ENCODE peak calls at places on chromosomes 1 and 21, in five cellular contexts. I, Q, U, O and T are unnamed samples.

GRCh38 chr1:22295856-22296255 is 153.0 kb upstream of the WNT4 start:
- DNase-seq in I (no peak), Q (peak), U (no peak), O (no peak), T (no peak)

GRCh38 chr1:87402192-87403046 is 73.7 kb downstream of the LMO4 start:
- DNase-seq in I (no peak), Q (no peak), U (peak), O (no peak), T (no peak)

GRCh38 chr21:42047821-42048613 is 23.1 kb upstream of the UMODL1 start:
- DNase-seq in I (peak), Q (no peak), U (peak), O (no peak), T (no peak)

GRCh38 chr1:88462481-88463261 is 221.4 kb upstream of the PKN2 start:
- DNase-seq in I (peak), Q (peak), U (peak), O (peak), T (peak)

GRCh38 chr1:184152502-184152901 is 101.0 kb downstream of the TSEN15 start:
- DNase-seq in I (peak), Q (no peak), U (peak), O (no peak), T (no peak)

GRCh38 chr1:60374537-60374936 is 301.0 kb upstream of the C1orf87 start:
- DNase-seq in I (no peak), Q (no peak), U (no peak), O (no peak), T (no peak)

GRCh38 chr1:74729741-74730478 is 2.9 kb downstream of the CRYZ start:
- DNase-seq in I (peak), Q (no peak), U (peak), O (no peak), T (no peak)

GRCh38 chr1:19811206-19811851 is 3.8 kb downstream of the RNF186 start:
- DNase-seq in I (peak), Q (peak), U (peak), O (peak), T (no peak)

GRCh38 chr21:36589352-36589971 is 109.5 kb upstream of the SIM2 start:
- DNase-seq in I (peak), Q (peak), U (peak), O (peak), T (no peak)

GRCh38 chr1:191641420-191642215 is 516.6 kb upstream of the RGS18 start:
- DNase-seq in I (no peak), Q (no peak), U (peak), O (no peak), T (no peak)

GRCh38 chr1:247576514-247576913 is 11.6 kb upstream of the OR2G2 start:
- DNase-seq in I (peak), Q (no peak), U (no peak), O (no peak), T (no peak)

DNA sequence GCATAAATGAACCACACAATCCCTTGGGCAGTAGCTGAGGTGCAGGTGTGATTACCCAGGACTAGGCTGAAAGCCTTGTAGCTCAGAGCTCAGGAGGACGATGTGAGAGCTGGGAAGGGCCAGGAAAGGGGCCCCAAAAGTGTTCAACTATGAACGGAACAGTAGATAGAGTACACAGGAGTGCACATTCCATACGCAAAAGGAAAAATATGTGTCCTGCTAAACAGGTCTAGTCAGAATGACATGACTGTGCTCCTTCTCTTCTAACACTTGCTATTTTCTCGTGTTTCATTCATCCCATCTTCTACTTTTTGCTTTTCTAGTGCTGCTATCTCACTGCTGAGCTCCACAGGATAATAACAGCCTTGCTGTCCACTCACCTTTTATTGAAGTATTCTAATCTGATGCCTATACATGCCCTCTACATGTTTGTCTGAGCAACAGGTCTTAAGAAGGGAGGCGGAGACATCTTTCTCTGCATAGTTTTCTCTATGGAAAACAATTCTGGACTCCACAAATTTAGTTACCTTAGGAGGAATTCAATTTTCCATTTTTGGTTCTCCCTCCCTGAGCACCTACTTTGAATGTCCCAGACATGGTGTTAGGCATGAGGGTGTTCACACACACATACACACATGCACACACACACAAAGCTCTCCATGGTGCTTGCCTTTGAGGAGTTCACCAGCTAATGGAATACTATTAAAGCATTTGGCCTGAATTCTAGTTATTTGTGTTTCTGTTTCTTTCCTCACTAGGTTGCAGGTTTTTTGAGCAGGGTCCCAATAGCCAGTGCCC is 3.4 kb downstream of the S100A10 start:
- DNase-seq in I (peak), Q (no peak), U (no peak), O (no peak), T (no peak)
- H3K14ac ChIP-seq in I (no peak), Q (no peak), U (peak), O (no peak), T (no peak)

GRCh38 chr21:28086861-28087581 is 905.7 kb downstream of the LTN1 start:
- DNase-seq in I (no peak), Q (no peak), U (no peak), O (no peak), T (no peak)

GRCh38 chr21:28084951-28085350 is 907.7 kb downstream of the LTN1 start:
- DNase-seq in I (no peak), Q (no peak), U (no peak), O (no peak), T (no peak)

GRCh38 chr21:28090546-28090945 is 902.1 kb downstream of the LTN1 start:
- DNase-seq in I (no peak), Q (no peak), U (no peak), O (no peak), T (no peak)

GRCh38 chr21:28091500-28091899 is 901.2 kb downstream of the LTN1 start:
- DNase-seq in I (no peak), Q (no peak), U (no peak), O (no peak), T (no peak)

GRCh38 chr21:28089599-28090421 is 902.9 kb downstream of the LTN1 start:
- DNase-seq in I (no peak), Q (no peak), U (no peak), O (peak), T (no peak)
- H2BK15ac ChIP-seq in I (no peak), Q (no peak), U (no peak), O (no peak), T (no peak)

GRCh38 chr1:2322065-2322571 is 69.2 kb downstream of the MORN1 start:
- DNase-seq in I (peak), Q (peak), U (peak), O (peak), T (peak)
- H3K14ac ChIP-seq in I (no peak), Q (no peak), U (no peak), O (peak), T (peak)

GRCh38 chr1:222010306-222010705 is 268.4 kb upstream of the DUSP10 start:
- DNase-seq in I (no peak), Q (no peak), U (no peak), O (no peak), T (no peak)
- H2BK15ac ChIP-seq in I (no peak), Q (no peak), U (no peak), O (no peak), T (no peak)

GRCh38 chr1:9069324-9070100 is at the start of gene SLC2A5:
- DNase-seq in I (no peak), Q (no peak), U (no peak), O (no peak), T (no peak)

GRCh38 chr1:9071554-9072235 is 2.3 kb upstream of the SLC2A5 start:
- DNase-seq in I (no peak), Q (no peak), U (no peak), O (no peak), T (no peak)

GRCh38 chr1:9066945-9067807 is 2.3 kb downstream of the SLC2A5 start:
- DNase-seq in I (peak), Q (no peak), U (peak), O (no peak), T (no peak)

GRCh38 chr1:9070421-9071015 is 1.1 kb upstream of the SLC2A5 start:
- DNase-seq in I (no peak), Q (no peak), U (no peak), O (no peak), T (no peak)

DNA sequence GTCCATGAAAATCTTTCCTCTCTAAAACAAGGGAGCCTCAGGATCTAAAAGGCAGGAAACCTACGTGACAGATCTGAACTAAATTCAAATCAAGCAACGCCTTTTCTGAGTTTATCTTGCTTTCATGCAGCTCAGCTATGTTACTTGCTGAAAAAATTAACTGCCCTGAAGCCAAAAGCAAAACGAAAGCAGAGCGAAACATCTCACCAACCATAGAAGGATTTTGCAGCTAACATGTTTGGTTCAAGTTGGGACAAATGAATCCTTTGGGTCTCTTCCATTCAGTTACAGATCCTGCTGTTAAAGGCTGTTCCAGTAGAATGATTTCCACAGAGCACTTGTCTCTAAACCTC is 488 bp downstream of the SLC2A5 start:
- DNase-seq in I (no peak), Q (no peak), U (no peak), O (no peak), T (no peak)
- H3K14ac ChIP-seq in I (no peak), Q (no peak), U (peak), O (no peak), T (no peak)